ENCODE peak calls at places on chromosomes 11 and 22, in ten cellular contexts. One of them, this sample, is unnamed.

GRCh38 chr11:66956689-66957290 is 1.4 kb downstream of the PC start:
- DNase-seq in sigmoid colon: peak; percentile 70
- DNase-seq in right atrium auricular region: no peak
- DNase-seq in right lobe of liver: peak; percentile 76
- DNase-seq in CD8-positive, alpha-beta memory T cell: no peak
- DNase-seq in cardiac muscle cell: peak; percentile 28
- DNase-seq in SK-N-SH: no peak
- DNase-seq in PC-9: peak; percentile 22
- DNase-seq in stomach: peak; percentile 27
- DNase-seq in upper lobe of right lung: peak; percentile 70
- DNase-seq in this sample: no peak

GRCh38 chr22:23751441-23751996 is 607 bp upstream of the ZNF70 start:
- DNase-seq in right lobe of liver: no peak
- DNase-seq in upper lobe of right lung: no peak
- DNase-seq in cardiac muscle cell: peak; percentile 39
- DNase-seq in sigmoid colon: peak; percentile 77
- DNase-seq in PC-9: no peak
- DNase-seq in CD8-positive, alpha-beta memory T cell: no peak
- DNase-seq in right atrium auricular region: no peak
- DNase-seq in SK-N-SH: no peak
- DNase-seq in stomach: no peak
- DNase-seq in this sample: no peak

GRCh38 chr11:674406-674805 is 20.6 kb downstream of the DEAF1 start:
- DNase-seq in PC-9: no peak
- DNase-seq in stomach: no peak
- DNase-seq in upper lobe of right lung: no peak
- DNase-seq in SK-N-SH: no peak
- DNase-seq in cardiac muscle cell: no peak
- DNase-seq in CD8-positive, alpha-beta memory T cell: no peak
- DNase-seq in sigmoid colon: no peak
- DNase-seq in right lobe of liver: no peak
- DNase-seq in right atrium auricular region: no peak
- DNase-seq in this sample: no peak

GRCh38 chr22:39727541-39727940 is 157.0 kb downstream of the CACNA1I start:
- DNase-seq in right atrium auricular region: no peak
- DNase-seq in SK-N-SH: no peak
- DNase-seq in stomach: no peak
- DNase-seq in cardiac muscle cell: no peak
- DNase-seq in CD8-positive, alpha-beta memory T cell: no peak
- DNase-seq in upper lobe of right lung: peak; percentile 28
- DNase-seq in right lobe of liver: no peak
- DNase-seq in PC-9: no peak
- DNase-seq in sigmoid colon: no peak
- DNase-seq in this sample: no peak

GRCh38 chr11:27716850-27717249 is 16.6 kb upstream of the BDNF start:
- DNase-seq in stomach: no peak
- DNase-seq in right atrium auricular region: no peak
- DNase-seq in sigmoid colon: no peak
- DNase-seq in right lobe of liver: no peak
- DNase-seq in CD8-positive, alpha-beta memory T cell: no peak
- DNase-seq in SK-N-SH: no peak
- DNase-seq in PC-9: no peak
- DNase-seq in cardiac muscle cell: no peak
- DNase-seq in upper lobe of right lung: no peak
- DNase-seq in this sample: no peak

GRCh38 chr22:31586137-31586920 is 75.7 kb downstream of the PISD start:
- DNase-seq in cardiac muscle cell: no peak
- DNase-seq in CD8-positive, alpha-beta memory T cell: no peak
- DNase-seq in upper lobe of right lung: no peak
- DNase-seq in right lobe of liver: no peak
- DNase-seq in stomach: no peak
- DNase-seq in PC-9: peak; percentile 47
- DNase-seq in right atrium auricular region: peak; percentile 71
- DNase-seq in sigmoid colon: no peak
- DNase-seq in SK-N-SH: no peak
- DNase-seq in this sample: no peak

GRCh38 chr22:28116261-28116673 is 197.2 kb upstream of the PITPNB start:
- DNase-seq in SK-N-SH: no peak
- DNase-seq in right atrium auricular region: peak; percentile 79
- DNase-seq in upper lobe of right lung: no peak
- DNase-seq in stomach: no peak
- DNase-seq in cardiac muscle cell: peak; percentile 27
- DNase-seq in PC-9: peak; percentile 39
- DNase-seq in sigmoid colon: peak; percentile 83
- DNase-seq in CD8-positive, alpha-beta memory T cell: no peak
- DNase-seq in right lobe of liver: no peak
- DNase-seq in this sample: no peak

GRCh38 chr11:123475478-123475877 is 45.4 kb downstream of the GRAMD1B start:
- DNase-seq in right atrium auricular region: no peak
- DNase-seq in stomach: no peak
- DNase-seq in cardiac muscle cell: peak; percentile 76
- DNase-seq in CD8-positive, alpha-beta memory T cell: no peak
- DNase-seq in upper lobe of right lung: no peak
- DNase-seq in SK-N-SH: peak; percentile 26
- DNase-seq in right lobe of liver: no peak
- DNase-seq in sigmoid colon: peak; percentile 18
- DNase-seq in PC-9: no peak
- DNase-seq in this sample: no peak

GRCh38 chr11:16846305-16846704 is 107.9 kb downstream of the C11orf58 start:
- DNase-seq in upper lobe of right lung: no peak
- DNase-seq in right atrium auricular region: no peak
- DNase-seq in stomach: no peak
- DNase-seq in sigmoid colon: no peak
- DNase-seq in CD8-positive, alpha-beta memory T cell: no peak
- DNase-seq in right lobe of liver: no peak
- DNase-seq in cardiac muscle cell: no peak
- DNase-seq in SK-N-SH: no peak
- DNase-seq in PC-9: no peak
- DNase-seq in this sample: no peak

GRCh38 chr11:132539590-132540368 is 992.5 kb downstream of the OPCML start:
- DNase-seq in CD8-positive, alpha-beta memory T cell: no peak
- DNase-seq in upper lobe of right lung: no peak
- DNase-seq in cardiac muscle cell: no peak
- DNase-seq in sigmoid colon: no peak
- DNase-seq in PC-9: no peak
- DNase-seq in SK-N-SH: no peak
- DNase-seq in stomach: no peak
- DNase-seq in right lobe of liver: no peak
- DNase-seq in right atrium auricular region: no peak
- DNase-seq in this sample: no peak

GRCh38 chr11:129315781-129316579 is 59.7 kb upstream of the BARX2 start:
- DNase-seq in cardiac muscle cell: no peak
- DNase-seq in CD8-positive, alpha-beta memory T cell: no peak
- DNase-seq in sigmoid colon: no peak
- DNase-seq in right atrium auricular region: no peak
- DNase-seq in right lobe of liver: no peak
- DNase-seq in PC-9: peak; percentile 75
- DNase-seq in SK-N-SH: no peak
- DNase-seq in upper lobe of right lung: peak; percentile 81
- DNase-seq in stomach: peak; percentile 46
- DNase-seq in this sample: no peak

DNA sequence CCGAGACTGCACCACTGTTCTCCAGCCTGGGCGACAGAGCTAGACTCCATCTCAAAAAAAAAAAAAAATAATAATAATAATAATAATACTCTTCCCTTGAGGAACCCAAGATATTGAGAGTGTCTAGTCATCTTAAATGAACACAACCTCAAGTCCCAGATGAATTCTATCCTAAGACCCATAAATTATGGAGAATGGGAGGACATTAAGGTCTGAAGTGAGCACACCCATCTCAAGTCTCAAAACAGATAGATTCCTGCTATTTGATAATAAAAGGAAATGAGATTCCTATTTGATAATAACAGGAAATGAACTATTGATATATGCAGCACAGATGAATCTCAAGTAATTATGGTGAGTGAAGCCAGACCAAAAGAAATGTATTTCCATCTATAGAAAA is 51.5 kb downstream of the MAPK1 start:
- DNase-seq in right lobe of liver: no peak
- DNase-seq in right atrium auricular region: no peak
- DNase-seq in sigmoid colon: no peak
- DNase-seq in PC-9: no peak
- DNase-seq in cardiac muscle cell: no peak
- DNase-seq in stomach: no peak
- DNase-seq in CD8-positive, alpha-beta memory T cell: no peak
- DNase-seq in upper lobe of right lung: no peak
- DNase-seq in SK-N-SH: no peak
- DNase-seq in this sample: no peak
- H3K27ac ChIP-seq in right lobe of liver: no peak overlapping the region
- H3K27ac ChIP-seq in right atrium auricular region: peak overlapping the region; percentile 72
- H3K27ac ChIP-seq in sigmoid colon: peak overlapping the region; percentile 63
- H3K27ac ChIP-seq in PC-9: peak overlapping the region; percentile 54
- H3K27ac ChIP-seq in cardiac muscle cell: no peak overlapping the region
- H3K27ac ChIP-seq in stomach: peak overlapping the region; percentile 79
- H3K27ac ChIP-seq in CD8-positive, alpha-beta memory T cell: peak overlapping the region; percentile 71
- H3K27ac ChIP-seq in upper lobe of right lung: peak overlapping the region; percentile 87
- H3K27ac ChIP-seq in SK-N-SH: peak overlapping the region; percentile 92
- H3K27ac ChIP-seq in this sample: no peak overlapping the region

GRCh38 chr22:26918236-26918635 is 260.8 kb downstream of the MIAT start:
- DNase-seq in CD8-positive, alpha-beta memory T cell: no peak
- DNase-seq in stomach: no peak
- DNase-seq in upper lobe of right lung: no peak
- DNase-seq in sigmoid colon: no peak
- DNase-seq in cardiac muscle cell: no peak
- DNase-seq in right atrium auricular region: no peak
- DNase-seq in PC-9: no peak
- DNase-seq in SK-N-SH: no peak
- DNase-seq in right lobe of liver: no peak
- DNase-seq in this sample: no peak

GRCh38 chr22:26916236-26916635 is 258.8 kb downstream of the MIAT start:
- DNase-seq in CD8-positive, alpha-beta memory T cell: no peak
- DNase-seq in stomach: no peak
- DNase-seq in PC-9: no peak
- DNase-seq in SK-N-SH: no peak
- DNase-seq in upper lobe of right lung: no peak
- DNase-seq in right lobe of liver: no peak
- DNase-seq in sigmoid colon: no peak
- DNase-seq in cardiac muscle cell: no peak
- DNase-seq in right atrium auricular region: no peak
- DNase-seq in this sample: no peak

GRCh38 chr22:26914786-26915185 is 257.4 kb downstream of the MIAT start:
- DNase-seq in stomach: no peak
- DNase-seq in right lobe of liver: no peak
- DNase-seq in PC-9: no peak
- DNase-seq in CD8-positive, alpha-beta memory T cell: no peak
- DNase-seq in upper lobe of right lung: no peak
- DNase-seq in sigmoid colon: no peak
- DNase-seq in cardiac muscle cell: no peak
- DNase-seq in SK-N-SH: no peak
- DNase-seq in right atrium auricular region: no peak
- DNase-seq in this sample: no peak

GRCh38 chr22:26907366-26907765 is 250.0 kb downstream of the MIAT start:
- DNase-seq in cardiac muscle cell: no peak
- DNase-seq in SK-N-SH: no peak
- DNase-seq in right lobe of liver: no peak
- DNase-seq in stomach: no peak
- DNase-seq in PC-9: no peak
- DNase-seq in CD8-positive, alpha-beta memory T cell: no peak
- DNase-seq in sigmoid colon: no peak
- DNase-seq in upper lobe of right lung: no peak
- DNase-seq in right atrium auricular region: no peak
- DNase-seq in this sample: no peak

GRCh38 chr22:26912985-26913384 is 255.6 kb downstream of the MIAT start:
- DNase-seq in sigmoid colon: no peak
- DNase-seq in CD8-positive, alpha-beta memory T cell: no peak
- DNase-seq in PC-9: no peak
- DNase-seq in SK-N-SH: no peak
- DNase-seq in upper lobe of right lung: no peak
- DNase-seq in cardiac muscle cell: no peak
- DNase-seq in right atrium auricular region: no peak
- DNase-seq in stomach: no peak
- DNase-seq in right lobe of liver: no peak
- DNase-seq in this sample: no peak
- H3K27me3 ChIP-seq in sigmoid colon: no peaks in the 10 kb centered on the region
- H3K27me3 ChIP-seq in CD8-positive, alpha-beta memory T cell: peaks cover 3% of the 10 kb centered on the region
- H3K27me3 ChIP-seq in PC-9: peaks cover 95% of the 10 kb centered on the region
- H3K27me3 ChIP-seq in SK-N-SH: peaks cover 4% of the 10 kb centered on the region
- H3K27me3 ChIP-seq in upper lobe of right lung: peaks cover 9% of the 10 kb centered on the region
- H3K27me3 ChIP-seq in cardiac muscle cell: peaks cover 30% of the 10 kb centered on the region
- H3K27me3 ChIP-seq in right atrium auricular region: no peaks in the 10 kb centered on the region
- H3K27me3 ChIP-seq in stomach: peaks cover 18% of the 10 kb centered on the region
- H3K27me3 ChIP-seq in right lobe of liver: no peaks in the 10 kb centered on the region
- H3K27me3 ChIP-seq in this sample: no peaks in the 10 kb centered on the region

GRCh38 chr11:65165847-65166317 is 4.2 kb upstream of the SPDYC start:
- DNase-seq in stomach: no peak
- DNase-seq in right lobe of liver: peak; percentile 43
- DNase-seq in sigmoid colon: no peak
- DNase-seq in upper lobe of right lung: no peak
- DNase-seq in CD8-positive, alpha-beta memory T cell: no peak
- DNase-seq in PC-9: no peak
- DNase-seq in SK-N-SH: no peak
- DNase-seq in cardiac muscle cell: no peak
- DNase-seq in right atrium auricular region: no peak
- DNase-seq in this sample: no peak

GRCh38 chr11:65159005-65159404 is 11.0 kb upstream of the SPDYC start:
- DNase-seq in right atrium auricular region: no peak
- DNase-seq in CD8-positive, alpha-beta memory T cell: no peak
- DNase-seq in sigmoid colon: no peak
- DNase-seq in upper lobe of right lung: no peak
- DNase-seq in cardiac muscle cell: no peak
- DNase-seq in right lobe of liver: no peak
- DNase-seq in stomach: no peak
- DNase-seq in PC-9: no peak
- DNase-seq in SK-N-SH: no peak
- DNase-seq in this sample: no peak

GRCh38 chr11:65160643-65161042 is 9.4 kb upstream of the SPDYC start:
- DNase-seq in CD8-positive, alpha-beta memory T cell: no peak
- DNase-seq in right lobe of liver: no peak
- DNase-seq in sigmoid colon: no peak
- DNase-seq in cardiac muscle cell: no peak
- DNase-seq in SK-N-SH: no peak
- DNase-seq in stomach: no peak
- DNase-seq in PC-9: no peak
- DNase-seq in upper lobe of right lung: no peak
- DNase-seq in right atrium auricular region: no peak
- DNase-seq in this sample: no peak

GRCh38 chr11:65166893-65167292 is 3.1 kb upstream of the SPDYC start:
- DNase-seq in upper lobe of right lung: no peak
- DNase-seq in CD8-positive, alpha-beta memory T cell: no peak
- DNase-seq in SK-N-SH: no peak
- DNase-seq in right atrium auricular region: no peak
- DNase-seq in PC-9: no peak
- DNase-seq in cardiac muscle cell: no peak
- DNase-seq in sigmoid colon: no peak
- DNase-seq in right lobe of liver: no peak
- DNase-seq in stomach: no peak
- DNase-seq in this sample: no peak

GRCh38 chr11:65163684-65164083 is 6.3 kb upstream of the SPDYC start:
- DNase-seq in right atrium auricular region: no peak
- DNase-seq in upper lobe of right lung: no peak
- DNase-seq in SK-N-SH: no peak
- DNase-seq in right lobe of liver: no peak
- DNase-seq in PC-9: no peak
- DNase-seq in stomach: no peak
- DNase-seq in cardiac muscle cell: no peak
- DNase-seq in sigmoid colon: no peak
- DNase-seq in CD8-positive, alpha-beta memory T cell: no peak
- DNase-seq in this sample: no peak
- H3K4me3 ChIP-seq in right atrium auricular region: no peak overlapping the region
- H3K4me3 ChIP-seq in upper lobe of right lung: no peak overlapping the region
- H3K4me3 ChIP-seq in SK-N-SH: no peak overlapping the region
- H3K4me3 ChIP-seq in right lobe of liver: no peak overlapping the region
- H3K4me3 ChIP-seq in PC-9: no peak overlapping the region
- H3K4me3 ChIP-seq in stomach: no peak overlapping the region
- H3K4me3 ChIP-seq in cardiac muscle cell: no peak overlapping the region
- H3K4me3 ChIP-seq in sigmoid colon: no peak overlapping the region
- H3K4me3 ChIP-seq in CD8-positive, alpha-beta memory T cell: no peak overlapping the region
- H3K4me3 ChIP-seq in this sample: no peak overlapping the region

GRCh38 chr22:44722611-44723010 is 20.6 kb downstream of the PRR5 start:
- DNase-seq in sigmoid colon: no peak
- DNase-seq in upper lobe of right lung: no peak
- DNase-seq in cardiac muscle cell: no peak
- DNase-seq in PC-9: no peak
- DNase-seq in SK-N-SH: peak; percentile 8
- DNase-seq in CD8-positive, alpha-beta memory T cell: no peak
- DNase-seq in right atrium auricular region: no peak
- DNase-seq in stomach: no peak
- DNase-seq in right lobe of liver: no peak
- DNase-seq in this sample: no peak
- H3K27ac ChIP-seq in sigmoid colon: no peak overlapping the region
- H3K27ac ChIP-seq in upper lobe of right lung: no peak overlapping the region
- H3K27ac ChIP-seq in cardiac muscle cell: no peak overlapping the region
- H3K27ac ChIP-seq in PC-9: no peak overlapping the region
- H3K27ac ChIP-seq in SK-N-SH: no peak overlapping the region
- H3K27ac ChIP-seq in CD8-positive, alpha-beta memory T cell: no peak overlapping the region
- H3K27ac ChIP-seq in right atrium auricular region: no peak overlapping the region
- H3K27ac ChIP-seq in stomach: no peak overlapping the region
- H3K27ac ChIP-seq in right lobe of liver: no peak overlapping the region
- H3K27ac ChIP-seq in this sample: no peak overlapping the region

This sample was measured in iPS DF 6.9.